ENCODE peak calls at places on chromosomes 11 and 22, in eight cellular contexts. U is AG04450, K is neural progenitor cell, M is uterus, E is colonic mucosa, L is thoracic aorta, F is adrenal gland, Z is psoas muscle. X is an unnamed sample.

GRCh38 chr11:123580557-123581275 is 73.7 kb downstream of the SCN3B start:
- DNase-seq in M (peak; percentile 34), L (no peak), U (no peak), E (peak; percentile 75), K (peak; percentile 87), Z (peak; percentile 75), F (peak; percentile 71), X (no peak)

GRCh38 chr11:80414766-80415165 is 973.9 kb upstream of the TENM4 start:
- DNase-seq in K (no peak), Z (no peak), U (no peak), F (no peak), M (no peak), E (no peak), L (no peak), X (no peak)

GRCh38 chr11:63643205-63643604 is 28.0 kb downstream of the ATL3 start:
- DNase-seq in Z (no peak), L (no peak), E (no peak), M (no peak), K (no peak), U (no peak), F (no peak), X (no peak)

GRCh38 chr11:68216171-68216938 is 3.3 kb upstream of the KMT5B start:
- DNase-seq in M (no peak), K (no peak), U (no peak), Z (peak; percentile 88), E (peak; percentile 72), F (no peak), L (no peak), X (no peak)

GRCh38 chr11:121024989-121025388 is 1.1 kb downstream of the TBCEL start:
- DNase-seq in L (no peak), Z (no peak), U (no peak), M (no peak), F (no peak), K (no peak), E (no peak), X (no peak)

GRCh38 chr11:69909561-69910518 is 90.6 kb upstream of the FGF3 start:
- DNase-seq in F (peak; percentile 17), L (no peak), Z (peak; percentile 49), K (peak; percentile 63), M (no peak), U (no peak), E (no peak), X (no peak)

GRCh38 chr22:46357186-46357500 is 21.6 kb downstream of the TRMU start:
- DNase-seq in Z (peak; percentile 45), F (no peak), M (no peak), K (no peak), E (no peak), U (no peak), L (no peak), X (no peak)

GRCh38 chr11:65213322-65214211 is 31.8 kb downstream of the CAPN1 start:
- DNase-seq in E (no peak), Z (no peak), L (no peak), M (no peak), F (no peak), K (no peak), U (no peak), X (no peak)

GRCh38 chr22:42296381-42296853 is 26.0 kb upstream of the TCF20 start:
- DNase-seq in K (no peak), Z (no peak), U (no peak), L (no peak), M (no peak), F (peak; percentile 47), E (no peak), X (no peak)

GRCh38 chr22:34975721-34976120 is 90.2 kb upstream of the ISX start:
- DNase-seq in Z (no peak), U (no peak), L (no peak), E (no peak), K (peak; percentile 33), F (no peak), M (no peak), X (no peak)

GRCh38 chr11:62337682-62338181 is 484 bp downstream of the ASRGL1 start:
- DNase-seq in U (no peak), E (peak; percentile 49), K (peak; percentile 58), M (no peak), Z (peak; percentile 55), L (no peak), F (no peak), X (no peak)

DNA sequence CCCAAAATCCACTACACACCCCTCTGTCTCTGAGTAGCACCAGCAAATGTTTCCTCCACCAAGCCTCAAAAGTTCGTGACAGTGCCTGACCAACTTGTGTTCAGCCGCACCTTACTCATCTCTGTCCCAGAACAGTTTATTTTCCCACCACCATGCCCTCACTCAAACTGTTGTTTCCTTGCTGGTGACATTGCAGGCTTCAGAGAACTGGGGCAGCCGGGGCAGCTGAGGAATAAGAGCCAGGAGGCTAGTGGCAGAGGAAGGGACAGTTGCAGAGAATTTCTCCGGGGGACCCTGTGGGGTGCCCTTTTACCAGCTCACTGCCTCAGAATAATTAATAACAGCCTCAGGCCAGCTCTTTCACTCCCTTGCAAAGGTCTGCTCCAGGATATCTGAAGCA is 709 bp upstream of the KCNE3 start:
- DNase-seq in F (no peak), U (no peak), E (no peak), M (no peak), K (no peak), L (no peak), Z (no peak), X (no peak)
- H3K27ac ChIP-seq in F (no peak overlapping the region), U (no peak overlapping the region), E (peak overlapping the region; percentile 71), M (peak overlapping the region; percentile 80), K (no peak overlapping the region), L (no peak overlapping the region), Z (peak overlapping the region; percentile 50), X (no peak overlapping the region)

DNA sequence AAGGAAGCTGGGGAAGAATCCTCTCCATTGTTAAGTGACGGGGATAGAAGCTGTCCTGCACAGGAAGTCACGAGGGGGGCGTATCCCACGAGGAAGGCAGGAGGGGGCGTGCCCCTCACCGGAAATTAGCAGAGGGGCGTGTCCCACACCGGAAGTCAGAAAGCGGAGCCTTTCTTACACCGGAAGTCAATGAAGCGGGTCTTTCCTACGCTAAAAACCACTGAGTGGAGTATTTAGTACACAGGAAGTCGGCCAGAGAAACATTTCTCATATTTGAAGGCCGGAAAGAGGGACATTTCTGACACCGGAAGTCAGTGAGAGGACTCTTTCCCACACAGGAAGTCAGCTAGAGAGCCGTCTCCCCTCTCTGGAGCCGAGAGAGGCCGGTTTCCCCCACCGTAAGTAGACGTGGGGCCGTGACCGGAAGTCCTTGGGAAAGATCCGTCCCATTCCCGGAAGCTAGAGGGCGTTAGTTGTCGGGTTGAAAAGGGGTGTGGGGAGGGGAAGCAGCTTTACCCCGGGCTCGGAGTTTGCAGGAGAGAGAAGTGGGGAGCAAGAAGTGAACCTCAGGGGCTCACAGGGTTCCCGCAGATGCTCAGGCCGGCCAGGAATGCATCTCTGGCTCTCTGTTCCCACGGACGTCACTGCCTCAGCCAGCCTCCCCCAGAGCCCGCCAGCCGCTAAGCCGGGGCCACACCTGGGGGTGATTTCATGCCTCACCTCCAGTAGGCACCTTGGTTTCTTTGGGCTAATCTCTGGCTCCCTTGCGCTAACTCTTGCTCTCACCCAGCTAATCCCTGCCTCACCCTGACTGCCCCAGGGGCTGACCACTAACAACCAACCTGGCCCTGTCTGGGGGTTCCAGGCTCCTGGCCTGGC is 15.4 kb downstream of the MIAT start:
- DNase-seq in K (peak; percentile 94), U (peak; percentile 88), E (peak; percentile 95), M (peak; percentile 92), L (peak; percentile 82), F (peak; percentile 94), Z (peak; percentile 95), X (peak; percentile 99)
- TF ChIP-seq CTCF in K (peak; percentile 70), U (peak; percentile 65), E (peak; percentile 45), M (peak; percentile 62), L (peak; percentile 7), F (peak; percentile 70), Z (peak; percentile 47), X (peak; percentile 61)

GRCh38 chr11:75161506-75161905 is 10.6 kb downstream of the SLCO2B1 start:
- DNase-seq in Z (no peak), E (no peak), K (no peak), M (no peak), F (no peak), U (no peak), L (no peak), X (no peak)
- H3K27ac ChIP-seq in Z (peak overlapping the region; percentile 30), E (no peak overlapping the region), K (no peak overlapping the region), M (peak overlapping the region; percentile 34), F (peak overlapping the region; percentile 61), U (no peak overlapping the region), L (no peak overlapping the region), X (peak overlapping the region; percentile 38)

DNA sequence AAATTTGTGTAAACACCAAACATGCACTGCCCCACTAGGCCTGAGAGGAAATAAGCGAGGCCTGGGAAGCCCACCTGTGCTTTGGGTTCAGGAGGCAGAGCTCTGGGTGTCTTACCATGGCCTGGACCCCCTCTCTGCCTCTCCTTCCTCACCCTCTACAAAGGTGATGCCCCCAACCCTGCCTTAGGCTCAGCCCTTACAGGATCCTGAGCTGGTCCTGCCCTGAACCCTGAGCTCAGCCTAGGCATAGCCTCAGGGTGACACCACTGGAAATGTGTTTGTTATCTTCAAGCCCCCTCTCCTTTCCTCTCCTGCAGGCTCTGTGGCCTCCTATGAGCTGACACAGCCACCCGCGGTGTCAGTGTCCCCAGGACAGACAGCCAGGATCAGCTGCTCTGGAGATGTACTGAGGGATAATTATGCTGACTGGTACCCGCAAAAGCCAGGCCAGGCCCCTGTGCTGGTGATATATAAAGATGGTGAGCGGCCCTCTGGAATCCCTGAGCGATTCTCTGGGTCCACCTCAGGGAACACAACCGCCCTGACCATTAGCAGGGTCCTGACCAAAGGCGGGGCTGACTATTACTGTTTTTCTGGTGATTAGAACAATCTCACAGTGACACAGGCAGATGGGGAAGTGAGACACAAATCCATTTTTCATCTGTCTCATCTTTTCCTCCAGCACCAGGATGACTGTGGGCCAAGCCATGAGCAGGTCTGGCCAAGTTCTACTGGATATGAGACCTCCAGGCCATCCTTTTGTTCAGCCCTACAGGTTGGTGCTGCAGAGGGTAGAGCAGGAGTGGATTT is 117.8 kb downstream of the GGTLC2 start:
- DNase-seq in K (no peak), L (no peak), Z (no peak), E (no peak), M (no peak), F (no peak), U (no peak), X (no peak)
- TF ChIP-seq CTCF in K (no peak), L (no peak), Z (no peak), E (no peak), M (no peak), F (no peak), U (no peak), X (no peak)

GRCh38 chr11:56410801-56411200 is 1.7 kb upstream of the OR5AL1 start:
- DNase-seq in E (no peak), F (no peak), K (no peak), L (no peak), Z (no peak), U (no peak), M (no peak), X (no peak)

DNA sequence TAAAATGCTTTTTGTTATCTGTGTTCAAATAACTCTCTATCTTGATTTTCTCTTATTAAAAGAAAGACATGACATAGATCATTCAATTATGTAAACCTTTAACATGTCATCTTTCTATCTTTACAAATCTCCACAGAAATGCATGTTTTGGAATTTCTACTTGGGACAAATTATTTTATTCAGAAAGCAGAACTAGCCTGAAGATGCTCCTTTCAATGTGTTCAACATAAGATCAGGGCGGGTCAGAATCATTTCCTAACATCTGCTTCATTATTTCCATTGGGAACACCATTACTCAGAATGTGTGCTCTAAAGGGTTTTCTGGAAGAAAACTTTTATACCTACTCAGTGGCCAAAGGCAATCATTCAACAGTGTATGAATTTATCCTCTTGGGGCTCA is at the start of gene OR5AL1:
- DNase-seq in F (no peak), M (no peak), K (no peak), Z (no peak), E (no peak), U (no peak), L (no peak), X (no peak)
- H3K27ac ChIP-seq in F (no peak within 1 kb of the TSS), M (no peak within 1 kb of the TSS), K (no peak within 1 kb of the TSS), Z (no peak within 1 kb of the TSS), E (no peak within 1 kb of the TSS), U (no peak within 1 kb of the TSS), L (no peak within 1 kb of the TSS), X (no peak within 1 kb of the TSS)

X was measured in esophagus muscularis mucosa.